ENCODE peak calls at places on chromosome 1, in five cellular contexts. U, T, Q, B and J are unnamed samples.

GRCh38 chr1:14298806-14299205 is 299.7 kb upstream of the KAZN start:
- DNase-seq in U (no peak), T (no peak), Q (no peak), B (no peak), J (no peak)

GRCh38 chr1:21262282-21263051 is 27.8 kb downstream of the ECE1 start:
- DNase-seq in B (no peak), Q (no peak), T (peak), U (no peak), J (peak)

GRCh38 chr1:109079240-109079622 is 3.4 kb upstream of the TAF13 start:
- DNase-seq in T (no peak), U (no peak), B (no peak), Q (no peak), J (no peak)

GRCh38 chr1:211632808-211633522 is 42.5 kb downstream of the NEK2 start:
- DNase-seq in T (peak), U (no peak), B (no peak), Q (no peak), J (no peak)

GRCh38 chr1:180636138-180636537 is 4.3 kb downstream of the XPR1 start:
- DNase-seq in Q (no peak), B (no peak), U (no peak), T (peak), J (no peak)

GRCh38 chr1:154419620-154420020 is 14.5 kb downstream of the IL6R start:
- DNase-seq in Q (peak), U (peak), B (no peak), T (peak), J (no peak)

GRCh38 chr1:183804916-183805734 is at the start of gene RGL1:
- DNase-seq in Q (no peak), U (peak), T (peak), B (peak), J (peak)

GRCh38 chr1:64296459-64296858 is 93.0 kb downstream of the UBE2U start:
- DNase-seq in U (no peak), B (no peak), Q (no peak), T (no peak), J (no peak)

GRCh38 chr1:109802901-109803561 is 39.3 kb upstream of the EPS8L3 start:
- DNase-seq in T (no peak), U (peak), B (no peak), Q (no peak), J (peak)

GRCh38 chr1:2999571-2999970 is 21.7 kb upstream of the ACTRT2 start:
- DNase-seq in Q (no peak), T (no peak), B (no peak), U (no peak), J (no peak)

GRCh38 chr1:115182012-115182715 is 92.9 kb upstream of the TSPAN2 start:
- DNase-seq in T (peak), B (no peak), Q (no peak), U (no peak), J (no peak)

GRCh38 chr1:156356875-156357534 is 12.0 kb upstream of the RHBG start:
- DNase-seq in B (peak), Q (peak), T (peak), U (no peak), J (peak)

GRCh38 chr1:89598450-89599331 is 34.2 kb upstream of the LRRC8C start:
- DNase-seq in U (no peak), B (peak), T (peak), Q (no peak), J (no peak)

GRCh38 chr1:109248444-109248796 is 919 bp upstream of the CELSR2 start:
- DNase-seq in B (no peak), U (no peak), Q (no peak), T (no peak), J (no peak)

GRCh38 chr1:242205622-242206489 is 207.0 kb upstream of the MAP1LC3C start:
- DNase-seq in Q (no peak), B (no peak), T (no peak), U (peak), J (no peak)

GRCh38 chr1:54200519-54200997 is 591 bp downstream of the MRPL37 start:
- DNase-seq in B (no peak), Q (no peak), T (peak), U (no peak), J (peak)

GRCh38 chr1:22850681-22851080 is 122.0 kb downstream of the LACTBL1 start:
- DNase-seq in Q (no peak), U (peak), B (no peak), T (peak), J (no peak)

GRCh38 chr1:228323401-228323800 is 83.2 kb downstream of the TRIM11 start:
- DNase-seq in U (no peak), B (no peak), T (no peak), Q (no peak), J (no peak)

GRCh38 chr1:219778110-219778509 is 150.2 kb downstream of the SLC30A10 start:
- DNase-seq in Q (no peak), U (no peak), B (no peak), T (no peak), J (no peak)

GRCh38 chr1:219782929-219783328 is 145.4 kb downstream of the SLC30A10 start:
- DNase-seq in Q (no peak), U (no peak), T (no peak), B (no peak), J (no peak)

GRCh38 chr1:219781491-219781890 is 146.9 kb downstream of the SLC30A10 start:
- DNase-seq in U (no peak), Q (no peak), T (no peak), B (no peak), J (no peak)

GRCh38 chr1:219782311-219782710 is 146.0 kb downstream of the SLC30A10 start:
- DNase-seq in B (no peak), Q (no peak), T (no peak), U (no peak), J (no peak)

GRCh38 chr1:219778793-219779369 is 149.5 kb downstream of the SLC30A10 start:
- DNase-seq in U (no peak), Q (no peak), T (no peak), B (no peak), J (no peak)
- TF ChIP-seq CTCF in U (no peak), Q (no peak), T (no peak), B (no peak), J (no peak)

GRCh38 chr1:1305300-1306069 is 2.2 kb downstream of the ACAP3 start:
- DNase-seq in U (no peak), B (peak), Q (peak), T (peak), J (peak)

GRCh38 chr1:1306661-1307260 is 969 bp downstream of the ACAP3 start:
- DNase-seq in T (peak), Q (no peak), U (no peak), B (no peak), J (no peak)

GRCh38 chr1:1304331-1305299 is 3.1 kb downstream of the ACAP3 start:
- DNase-seq in T (peak), B (no peak), U (peak), Q (no peak), J (peak)

GRCh38 chr1:1307261-1307907 is 346 bp downstream of the ACAP3 start:
- DNase-seq in U (no peak), T (peak), B (no peak), Q (no peak), J (peak)

DNA sequence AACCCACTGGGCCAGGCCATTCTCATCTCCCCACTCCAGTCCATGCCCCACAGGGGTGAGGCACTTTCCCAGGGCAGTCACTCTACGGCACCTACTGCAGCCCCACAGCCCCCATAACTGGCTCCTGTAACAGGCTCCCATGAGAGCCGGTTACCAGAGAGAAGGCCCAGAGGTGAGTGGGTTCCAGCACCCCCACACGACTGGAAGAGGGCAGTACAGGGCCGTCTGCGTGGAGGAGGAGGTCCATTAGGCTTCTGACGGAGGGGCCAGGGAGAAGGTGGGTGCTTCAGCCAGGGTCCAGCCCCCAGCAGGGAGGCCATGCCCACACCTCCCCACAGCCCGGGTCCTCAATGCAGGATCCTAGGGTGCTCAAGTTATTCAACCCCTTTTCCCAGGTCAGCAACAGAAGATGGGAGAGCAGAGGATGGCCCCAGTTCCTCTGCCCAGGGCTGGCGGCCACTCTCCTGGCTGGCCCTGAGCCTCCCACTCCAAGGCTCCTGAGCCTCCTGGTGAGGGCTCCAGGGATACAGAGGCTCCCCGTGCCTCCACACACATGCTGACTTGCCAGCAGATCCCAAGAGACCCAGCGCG is 1.6 kb downstream of the ACAP3 start:
- DNase-seq in B (peak), U (no peak), T (no peak), Q (no peak), J (peak)
- TF ChIP-seq CTCF in B (no peak), U (no peak), T (peak), Q (no peak), J (no peak)

GRCh38 chr1:46489169-46489637 is 433 bp upstream of the DMBX1 start:
- DNase-seq in T (no peak), B (no peak), U (no peak), Q (no peak), J (no peak)

GRCh38 chr1:46485564-46486431 is 3.8 kb upstream of the DMBX1 start:
- DNase-seq in U (no peak), B (no peak), T (no peak), Q (no peak), J (no peak)

GRCh38 chr1:46486432-46487015 is 3.1 kb upstream of the DMBX1 start:
- DNase-seq in U (no peak), Q (no peak), B (no peak), T (no peak), J (no peak)

GRCh38 chr1:46488343-46489168 is 1.1 kb upstream of the DMBX1 start:
- DNase-seq in Q (no peak), B (no peak), T (peak), U (no peak), J (no peak)

GRCh38 chr1:46487818-46488218 is 1.8 kb upstream of the DMBX1 start:
- DNase-seq in B (no peak), T (peak), Q (no peak), U (no peak), J (peak)
- TF ChIP-seq CTCF in B (peak), T (peak), Q (no peak), U (no peak), J (no peak)

GRCh38 chr1:68473060-68473459 is 23.3 kb upstream of the RPE65 start:
- DNase-seq in U (no peak), B (no peak), T (no peak), Q (no peak), J (no peak)

GRCh38 chr1:68464891-68465290 is 15.1 kb upstream of the RPE65 start:
- DNase-seq in T (no peak), B (no peak), U (no peak), Q (no peak), J (no peak)

GRCh38 chr1:68470388-68470970 is 20.7 kb upstream of the RPE65 start:
- DNase-seq in T (peak), Q (no peak), U (no peak), B (no peak), J (no peak)
- TF ChIP-seq CTCF in T (peak), Q (no peak), U (peak), B (no peak), J (peak)

GRCh38 chr1:161230762-161231161 is 4.9 kb downstream of the TOMM40L start:
- DNase-seq in B (no peak), Q (no peak), U (no peak), T (no peak), J (no peak)

GRCh38 chr1:161228032-161228431 is 2.2 kb downstream of the TOMM40L start:
- DNase-seq in Q (no peak), B (no peak), U (no peak), T (no peak), J (no peak)

GRCh38 chr1:161227196-161227871 is 1.5 kb downstream of the TOMM40L start:
- DNase-seq in U (peak), Q (peak), T (peak), B (peak), J (peak)

GRCh38 chr1:161226759-161227158 is 899 bp downstream of the TOMM40L start:
- DNase-seq in T (no peak), Q (no peak), U (no peak), B (no peak), J (no peak)

DNA sequence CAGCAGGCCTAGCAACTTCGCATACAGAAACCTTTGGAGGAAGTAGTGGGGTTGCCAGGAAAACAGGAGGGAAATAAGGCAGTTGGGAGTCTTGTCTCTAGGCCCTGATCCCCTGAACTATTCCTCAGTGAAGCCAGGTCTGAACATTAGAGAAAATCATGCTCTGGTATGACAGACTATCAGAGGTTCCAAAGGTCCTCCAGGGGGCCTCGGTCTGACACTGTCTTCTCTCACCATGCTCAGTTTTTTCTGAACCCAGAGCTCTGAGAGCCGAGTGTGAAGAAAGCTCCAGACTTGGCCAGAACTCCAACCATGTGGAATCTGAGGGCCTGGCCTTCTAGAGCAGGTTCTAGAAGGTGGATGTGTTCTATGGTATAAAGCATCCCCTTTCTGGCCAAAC is 4.0 kb downstream of the TOMM40L start:
- DNase-seq in B (no peak), Q (no peak), T (no peak), U (no peak), J (no peak)
- TF ChIP-seq CTCF in B (no peak), Q (no peak), T (no peak), U (no peak), J (no peak)